ENCODE peak calls at places on chromosomes 6 and 20, in ten cellular contexts. One of them, this sample, is unnamed. For H3K9me3, the result is how much of the 10 kb centered on the place peaks cover.

GRCh38 chr6:80610821-80611220 is 504.4 kb downstream of the BCKDHB start:
- DNase-seq in NT2/D1: no peak
- DNase-seq in A549: peak
- DNase-seq in heart left ventricle: no peak
- DNase-seq in tibial artery: no peak
- DNase-seq in uterus: no peak
- DNase-seq in stomach: no peak
- DNase-seq in Caco-2: no peak
- DNase-seq in hepatocyte: no peak
- DNase-seq in fibroblast of lung: peak
- DNase-seq in this sample: no peak

GRCh38 chr6:12301009-12301408 is 10.8 kb downstream of the EDN1 start:
- DNase-seq in NT2/D1: no peak
- DNase-seq in A549: no peak
- DNase-seq in heart left ventricle: no peak
- DNase-seq in tibial artery: no peak
- DNase-seq in uterus: no peak
- DNase-seq in stomach: no peak
- DNase-seq in Caco-2: no peak
- DNase-seq in hepatocyte: no peak
- DNase-seq in fibroblast of lung: no peak
- DNase-seq in this sample: no peak

GRCh38 chr20:36728986-36729385 is 16.9 kb downstream of the NDRG3 start:
- DNase-seq in NT2/D1: peak
- DNase-seq in A549: no peak
- DNase-seq in heart left ventricle: no peak
- DNase-seq in tibial artery: no peak
- DNase-seq in uterus: no peak
- DNase-seq in stomach: no peak
- DNase-seq in Caco-2: no peak
- DNase-seq in hepatocyte: peak
- DNase-seq in fibroblast of lung: peak
- DNase-seq in this sample: no peak

GRCh38 chr6:150857062-150857905 is 8.2 kb upstream of the MTHFD1L start:
- DNase-seq in NT2/D1: no peak
- DNase-seq in A549: peak
- DNase-seq in heart left ventricle: no peak
- DNase-seq in tibial artery: no peak
- DNase-seq in uterus: no peak
- DNase-seq in stomach: no peak
- DNase-seq in Caco-2: no peak
- DNase-seq in hepatocyte: peak
- DNase-seq in fibroblast of lung: peak
- DNase-seq in this sample: no peak

GRCh38 chr6:44189257-44189656 is 27.5 kb upstream of the MYMX start:
- DNase-seq in NT2/D1: no peak
- DNase-seq in A549: no peak
- DNase-seq in heart left ventricle: no peak
- DNase-seq in tibial artery: no peak
- DNase-seq in uterus: no peak
- DNase-seq in stomach: no peak
- DNase-seq in Caco-2: no peak
- DNase-seq in hepatocyte: no peak
- DNase-seq in fibroblast of lung: no peak
- DNase-seq in this sample: no peak

GRCh38 chr20:35490736-35491181 is 35.4 kb downstream of the CEP250 start:
- DNase-seq in NT2/D1: no peak
- DNase-seq in A549: no peak
- DNase-seq in heart left ventricle: no peak
- DNase-seq in tibial artery: no peak
- DNase-seq in uterus: no peak
- DNase-seq in stomach: no peak
- DNase-seq in Caco-2: no peak
- DNase-seq in hepatocyte: no peak
- DNase-seq in fibroblast of lung: no peak
- DNase-seq in this sample: peak

GRCh38 chr20:62246872-62247652 is 8.7 kb downstream of the OSBPL2 start:
- DNase-seq in NT2/D1: no peak
- DNase-seq in A549: no peak
- DNase-seq in heart left ventricle: peak
- DNase-seq in tibial artery: no peak
- DNase-seq in uterus: no peak
- DNase-seq in stomach: peak
- DNase-seq in Caco-2: no peak
- DNase-seq in hepatocyte: no peak
- DNase-seq in fibroblast of lung: no peak
- DNase-seq in this sample: no peak

GRCh38 chr6:5866547-5867051 is 140.1 kb downstream of the NRN1 start:
- DNase-seq in NT2/D1: no peak
- DNase-seq in A549: no peak
- DNase-seq in heart left ventricle: no peak
- DNase-seq in tibial artery: no peak
- DNase-seq in uterus: no peak
- DNase-seq in stomach: no peak
- DNase-seq in Caco-2: no peak
- DNase-seq in hepatocyte: peak
- DNase-seq in fibroblast of lung: peak
- DNase-seq in this sample: no peak

GRCh38 chr6:131042664-131043063 is 20.4 kb downstream of the EPB41L2 start:
- DNase-seq in NT2/D1: no peak
- DNase-seq in A549: no peak
- DNase-seq in heart left ventricle: no peak
- DNase-seq in tibial artery: no peak
- DNase-seq in uterus: no peak
- DNase-seq in stomach: no peak
- DNase-seq in Caco-2: no peak
- DNase-seq in hepatocyte: no peak
- DNase-seq in fibroblast of lung: no peak
- DNase-seq in this sample: no peak

GRCh38 chr20:31237763-31238162 is 19.7 kb upstream of the DEFB115 start:
- DNase-seq in NT2/D1: no peak
- DNase-seq in A549: no peak
- DNase-seq in heart left ventricle: no peak
- DNase-seq in tibial artery: no peak
- DNase-seq in uterus: no peak
- DNase-seq in stomach: no peak
- DNase-seq in Caco-2: no peak
- DNase-seq in hepatocyte: no peak
- DNase-seq in fibroblast of lung: no peak
- DNase-seq in this sample: no peak

GRCh38 chr20:31236953-31237352 is 20.5 kb upstream of the DEFB115 start:
- DNase-seq in NT2/D1: no peak
- DNase-seq in A549: no peak
- DNase-seq in heart left ventricle: no peak
- DNase-seq in tibial artery: no peak
- DNase-seq in uterus: no peak
- DNase-seq in stomach: no peak
- DNase-seq in Caco-2: no peak
- DNase-seq in hepatocyte: no peak
- DNase-seq in fibroblast of lung: no peak
- DNase-seq in this sample: no peak

DNA sequence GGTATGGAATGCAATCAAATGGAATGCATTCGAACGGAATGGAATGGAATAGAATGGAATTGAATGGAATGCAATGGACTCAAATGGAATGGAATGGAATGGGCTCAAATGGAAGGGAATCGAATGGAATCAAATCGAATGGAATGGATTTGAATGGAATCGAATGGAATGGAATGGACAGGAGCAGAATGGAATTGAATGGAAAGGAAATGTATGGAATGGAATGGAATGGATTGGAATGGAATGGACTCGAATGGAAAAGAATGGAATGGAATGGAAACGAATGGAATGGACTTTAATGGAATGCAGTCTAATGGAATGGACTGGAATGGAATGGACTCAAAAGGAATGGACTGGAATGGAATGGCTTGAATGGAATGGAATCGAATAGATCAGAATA is 18.3 kb upstream of the DEFB115 start:
- DNase-seq in NT2/D1: no peak
- DNase-seq in A549: no peak
- DNase-seq in heart left ventricle: no peak
- DNase-seq in tibial artery: no peak
- DNase-seq in uterus: no peak
- DNase-seq in stomach: no peak
- DNase-seq in Caco-2: no peak
- DNase-seq in hepatocyte: no peak
- DNase-seq in fibroblast of lung: no peak
- DNase-seq in this sample: no peak
- H3K9me3 ChIP-seq in NT2/D1: half or more
- H3K9me3 ChIP-seq in A549: under half
- H3K9me3 ChIP-seq in heart left ventricle: under half
- H3K9me3 ChIP-seq in tibial artery: under half
- H3K9me3 ChIP-seq in uterus: under half
- H3K9me3 ChIP-seq in stomach: half or more
- H3K9me3 ChIP-seq in Caco-2: half or more
- H3K9me3 ChIP-seq in hepatocyte: half or more
- H3K9me3 ChIP-seq in fibroblast of lung: under half
- H3K9me3 ChIP-seq in this sample: under half

GRCh38 chr20:1396702-1397101 is 3.8 kb upstream of the FKBP1A start:
- DNase-seq in NT2/D1: no peak
- DNase-seq in A549: no peak
- DNase-seq in heart left ventricle: no peak
- DNase-seq in tibial artery: no peak
- DNase-seq in uterus: no peak
- DNase-seq in stomach: no peak
- DNase-seq in Caco-2: no peak
- DNase-seq in hepatocyte: no peak
- DNase-seq in fibroblast of lung: no peak
- DNase-seq in this sample: no peak

GRCh38 chr20:1393507-1393882 is 641 bp upstream of the FKBP1A start:
- DNase-seq in NT2/D1: no peak
- DNase-seq in A549: no peak
- DNase-seq in heart left ventricle: no peak
- DNase-seq in tibial artery: no peak
- DNase-seq in uterus: no peak
- DNase-seq in stomach: no peak
- DNase-seq in Caco-2: no peak
- DNase-seq in hepatocyte: no peak
- DNase-seq in fibroblast of lung: no peak
- DNase-seq in this sample: no peak

GRCh38 chr20:1396264-1396663 is 3.4 kb upstream of the FKBP1A start:
- DNase-seq in NT2/D1: no peak
- DNase-seq in A549: no peak
- DNase-seq in heart left ventricle: no peak
- DNase-seq in tibial artery: no peak
- DNase-seq in uterus: no peak
- DNase-seq in stomach: no peak
- DNase-seq in Caco-2: no peak
- DNase-seq in hepatocyte: no peak
- DNase-seq in fibroblast of lung: no peak
- DNase-seq in this sample: no peak

GRCh38 chr20:1401431-1401907 is 8.6 kb upstream of the FKBP1A start:
- DNase-seq in NT2/D1: no peak
- DNase-seq in A549: no peak
- DNase-seq in heart left ventricle: no peak
- DNase-seq in tibial artery: no peak
- DNase-seq in uterus: no peak
- DNase-seq in stomach: no peak
- DNase-seq in Caco-2: no peak
- DNase-seq in hepatocyte: no peak
- DNase-seq in fibroblast of lung: no peak
- DNase-seq in this sample: no peak

GRCh38 chr20:1397710-1398109 is 4.9 kb upstream of the FKBP1A start:
- DNase-seq in NT2/D1: no peak
- DNase-seq in A549: no peak
- DNase-seq in heart left ventricle: no peak
- DNase-seq in tibial artery: no peak
- DNase-seq in uterus: no peak
- DNase-seq in stomach: no peak
- DNase-seq in Caco-2: no peak
- DNase-seq in hepatocyte: no peak
- DNase-seq in fibroblast of lung: no peak
- DNase-seq in this sample: no peak
- H3K9me3 ChIP-seq in NT2/D1: under half
- H3K9me3 ChIP-seq in A549: under half
- H3K9me3 ChIP-seq in heart left ventricle: under half
- H3K9me3 ChIP-seq in tibial artery: under half
- H3K9me3 ChIP-seq in uterus: under half
- H3K9me3 ChIP-seq in stomach: under half
- H3K9me3 ChIP-seq in Caco-2: under half
- H3K9me3 ChIP-seq in hepatocyte: under half
- H3K9me3 ChIP-seq in fibroblast of lung: under half
- H3K9me3 ChIP-seq in this sample: under half

DNA sequence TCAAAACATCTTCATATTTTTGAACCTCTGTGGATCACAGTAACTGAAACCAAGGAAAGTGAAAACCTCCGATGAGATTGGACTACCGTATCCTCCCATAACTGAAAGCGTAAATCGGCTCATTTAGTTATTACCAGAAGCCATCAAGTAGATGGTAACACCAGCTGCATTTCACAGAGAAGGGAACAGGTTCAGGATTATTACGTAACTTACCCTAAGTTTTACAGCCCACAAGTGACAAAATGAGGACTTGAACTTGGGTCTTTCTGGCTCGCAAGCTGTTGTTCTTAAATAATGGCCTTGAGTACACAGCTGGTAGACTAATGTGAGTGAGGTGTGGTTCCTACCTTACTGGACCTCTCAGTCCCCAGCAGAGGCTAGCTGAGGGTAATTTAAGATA is 37.9 kb upstream of the CBLN4 start:
- DNase-seq in NT2/D1: no peak
- DNase-seq in A549: no peak
- DNase-seq in heart left ventricle: no peak
- DNase-seq in tibial artery: no peak
- DNase-seq in uterus: no peak
- DNase-seq in stomach: no peak
- DNase-seq in Caco-2: no peak
- DNase-seq in hepatocyte: no peak
- DNase-seq in fibroblast of lung: no peak
- DNase-seq in this sample: no peak
- H3K9me3 ChIP-seq in NT2/D1: under half
- H3K9me3 ChIP-seq in A549: under half
- H3K9me3 ChIP-seq in heart left ventricle: under half
- H3K9me3 ChIP-seq in tibial artery: under half
- H3K9me3 ChIP-seq in uterus: under half
- H3K9me3 ChIP-seq in stomach: under half
- H3K9me3 ChIP-seq in Caco-2: under half
- H3K9me3 ChIP-seq in hepatocyte: under half
- H3K9me3 ChIP-seq in fibroblast of lung: under half
- H3K9me3 ChIP-seq in this sample: under half

DNA sequence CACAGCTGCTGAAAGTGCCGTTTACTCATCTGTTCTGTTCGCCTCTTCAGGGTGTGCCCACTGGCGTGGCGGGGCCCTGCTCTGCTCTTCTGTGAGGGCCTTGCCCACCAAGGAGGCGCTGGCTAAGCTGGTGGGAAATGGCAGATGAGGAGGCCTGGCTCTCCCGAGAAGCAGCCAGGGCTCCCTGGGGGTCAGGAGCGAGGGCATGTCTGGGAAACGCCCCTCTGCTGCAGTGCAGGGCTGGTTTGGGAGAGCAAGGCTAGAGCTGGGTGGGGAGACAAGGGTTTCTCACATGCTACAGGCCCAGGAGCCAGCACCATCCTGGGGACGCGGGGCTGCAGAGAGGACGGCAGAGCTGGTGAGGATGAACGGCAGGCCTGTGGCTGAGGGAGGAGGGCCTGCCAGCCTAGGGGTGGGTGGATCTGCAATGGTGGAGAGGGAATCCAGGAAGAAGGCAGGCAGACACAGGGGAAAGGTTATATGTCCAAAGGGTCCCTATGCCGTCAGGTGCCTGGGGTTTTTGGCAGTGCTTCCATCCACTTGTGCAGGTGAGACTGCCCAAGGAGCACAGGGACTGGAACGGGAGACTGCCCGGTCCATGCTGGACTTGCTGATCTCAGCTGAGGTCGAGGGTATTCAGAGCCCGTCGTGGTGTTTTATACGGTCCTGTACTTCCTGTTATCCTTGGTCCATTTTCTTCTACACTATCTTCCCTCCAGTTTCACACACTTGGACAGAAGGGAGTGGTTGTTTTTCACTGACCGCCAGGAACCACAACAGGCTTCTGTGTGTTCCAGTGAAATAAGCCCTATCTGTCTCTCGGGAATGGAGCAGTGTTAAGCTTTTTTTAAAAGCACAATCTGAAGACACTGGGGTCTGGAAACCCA is 119.2 kb downstream of the SYCP2 start:
- DNase-seq in NT2/D1: no peak
- DNase-seq in A549: no peak
- DNase-seq in heart left ventricle: no peak
- DNase-seq in tibial artery: no peak
- DNase-seq in uterus: no peak
- DNase-seq in stomach: no peak
- DNase-seq in Caco-2: no peak
- DNase-seq in hepatocyte: no peak
- DNase-seq in fibroblast of lung: no peak
- DNase-seq in this sample: no peak
- H3K9me3 ChIP-seq in NT2/D1: under half
- H3K9me3 ChIP-seq in A549: under half
- H3K9me3 ChIP-seq in heart left ventricle: under half
- H3K9me3 ChIP-seq in tibial artery: under half
- H3K9me3 ChIP-seq in uterus: under half
- H3K9me3 ChIP-seq in stomach: under half
- H3K9me3 ChIP-seq in Caco-2: under half
- H3K9me3 ChIP-seq in hepatocyte: under half
- H3K9me3 ChIP-seq in fibroblast of lung: under half
- H3K9me3 ChIP-seq in this sample: under half

This sample was measured in CD8-positive, alpha-beta T cell.